ENCODE peak calls at places on chromosomes 16 and 17, in six cellular contexts. N is spleen; X is brain microvascular endothelial cell; H is esophagus squamous epithelium; V is CD8-positive, alpha-beta memory T cell; O is neuronal stem cell. F is an unnamed sample.

GRCh38 chr17:38893113-38893512 is 23.3 kb downstream of the LASP1 start:
- DNase-seq in N (no peak), X (no peak), H (no peak), V (no peak), O (no peak), F (no peak)

GRCh38 chr17:82105882-82106696 is 8.1 kb upstream of the FASN start:
- DNase-seq in N (peak; percentile 91), X (peak; percentile 25), H (no peak), V (peak; percentile 36), O (no peak), F (no peak)

GRCh38 chr17:62703776-62704380 is 76.4 kb downstream of the MRC2 start:
- DNase-seq in N (peak; percentile 95), X (no peak), H (no peak), V (peak; percentile 58), O (peak; percentile 71), F (peak; percentile 81)

GRCh38 chr17:8056232-8056975 is 17.5 kb downstream of the ALOX15B start:
- DNase-seq in N (peak; percentile 78), X (peak; percentile 80), H (no peak), V (no peak), O (no peak), F (no peak)

GRCh38 chr17:16479264-16479663 is 12.7 kb downstream of the LRRC75A start:
- DNase-seq in N (no peak), X (no peak), H (no peak), V (no peak), O (no peak), F (no peak)

GRCh38 chr17:4362141-4362540 is 4.3 kb downstream of the UBE2G1 start:
- DNase-seq in N (no peak), X (no peak), H (no peak), V (no peak), O (no peak), F (no peak)

GRCh38 chr17:52828621-52829020 is 670.1 kb upstream of the CA10 start:
- DNase-seq in N (no peak), X (no peak), H (no peak), V (no peak), O (no peak), F (no peak)

GRCh38 chr16:14050297-14051027 is 20.7 kb upstream of the MRTFB start:
- DNase-seq in N (no peak), X (no peak), H (no peak), V (no peak), O (peak; percentile 15), F (no peak)

GRCh38 chr17:12547829-12548228 is 117.9 kb upstream of the MYOCD start:
- DNase-seq in N (no peak), X (no peak), H (no peak), V (no peak), O (no peak), F (no peak)

GRCh38 chr17:73062726-73063125 is 29.8 kb downstream of the SLC39A11 start:
- DNase-seq in N (no peak), X (no peak), H (no peak), V (no peak), O (no peak), F (no peak)

GRCh38 chr17:81911969-81912368 is 770 bp upstream of the PCYT2 start:
- DNase-seq in N (peak; percentile 79), X (no peak), H (no peak), V (no peak), O (no peak), F (no peak)

GRCh38 chr17:42311240-42312034 is 23.1 kb downstream of the STAT5A start:
- DNase-seq in N (peak; percentile 88), X (no peak), H (no peak), V (no peak), O (no peak), F (no peak)

GRCh38 chr17:2054740-2055493 is at the start of gene HIC1:
- DNase-seq in N (peak; percentile 95), X (no peak), H (no peak), V (peak; percentile 69), O (peak; percentile 68), F (no peak)

GRCh38 chr16:12527077-12527476 is 276.6 kb downstream of the CPPED1 start:
- DNase-seq in N (no peak), X (no peak), H (no peak), V (no peak), O (no peak), F (no peak)

GRCh38 chr17:37826497-37827115 is 81.7 kb upstream of the HNF1B start:
- DNase-seq in N (peak; percentile 85), X (no peak), H (no peak), V (no peak), O (no peak), F (no peak)

GRCh38 chr17:28488154-28488883 is 14.9 kb downstream of the SLC13A2 start:
- DNase-seq in N (no peak), X (no peak), H (no peak), V (no peak), O (no peak), F (no peak)

GRCh38 chr17:50467114-50467854 is 1.4 kb downstream of the CHAD start:
- DNase-seq in N (peak; percentile 43), X (no peak), H (no peak), V (no peak), O (no peak), F (no peak)

GRCh38 chr17:45426561-45426960 is 6.1 kb downstream of the ARHGAP27 start:
- DNase-seq in N (peak; percentile 36), X (no peak), H (no peak), V (no peak), O (no peak), F (no peak)

GRCh38 chr17:45424769-45425124 is 7.9 kb downstream of the ARHGAP27 start:
- DNase-seq in N (peak; percentile 62), X (no peak), H (no peak), V (no peak), O (no peak), F (no peak)

GRCh38 chr17:45427181-45427835 is 5.4 kb downstream of the ARHGAP27 start:
- DNase-seq in N (peak; percentile 72), X (no peak), H (no peak), V (no peak), O (no peak), F (no peak)

GRCh38 chr17:45425125-45425983 is 7.3 kb downstream of the ARHGAP27 start:
- DNase-seq in N (peak; percentile 85), X (peak; percentile 37), H (no peak), V (no peak), O (no peak), F (peak; percentile 92)

GRCh38 chr17:45425984-45426413 is 6.7 kb downstream of the ARHGAP27 start:
- DNase-seq in N (peak; percentile 63), X (no peak), H (no peak), V (no peak), O (no peak), F (no peak)
- H3K4me3 ChIP-seq in N (no peak overlapping the region), X (no peak overlapping the region), H (peak overlapping the region; percentile 46), V (no peak overlapping the region), O (no peak overlapping the region), F (no peak overlapping the region)

GRCh38 chr17:79201536-79202227 is 127.1 kb downstream of the ENGASE start:
- DNase-seq in N (no peak), X (peak; percentile 23), H (no peak), V (no peak), O (no peak), F (no peak)
- H3K27ac ChIP-seq in N (no peak overlapping the region), X (no peak overlapping the region), H (no peak overlapping the region), V (no peak overlapping the region), O (no peak overlapping the region), F (no peak overlapping the region)

GRCh38 chr17:33697557-33697956 is 404.5 kb upstream of the ASIC2 start:
- DNase-seq in N (no peak), X (no peak), H (no peak), V (no peak), O (no peak), F (no peak)

GRCh38 chr17:33696102-33696501 is 403.0 kb upstream of the ASIC2 start:
- DNase-seq in N (no peak), X (no peak), H (no peak), V (no peak), O (no peak), F (no peak)

GRCh38 chr17:33701910-33702309 is 408.8 kb upstream of the ASIC2 start:
- DNase-seq in N (no peak), X (no peak), H (no peak), V (no peak), O (no peak), F (no peak)
- H3K27me3 ChIP-seq in N (no peaks in the 10 kb centered on the region), X (no peaks in the 10 kb centered on the region), H (peaks cover 34% of the 10 kb centered on the region), V (no peaks in the 10 kb centered on the region), O (no peaks in the 10 kb centered on the region), F (peaks cover 4% of the 10 kb centered on the region)

DNA sequence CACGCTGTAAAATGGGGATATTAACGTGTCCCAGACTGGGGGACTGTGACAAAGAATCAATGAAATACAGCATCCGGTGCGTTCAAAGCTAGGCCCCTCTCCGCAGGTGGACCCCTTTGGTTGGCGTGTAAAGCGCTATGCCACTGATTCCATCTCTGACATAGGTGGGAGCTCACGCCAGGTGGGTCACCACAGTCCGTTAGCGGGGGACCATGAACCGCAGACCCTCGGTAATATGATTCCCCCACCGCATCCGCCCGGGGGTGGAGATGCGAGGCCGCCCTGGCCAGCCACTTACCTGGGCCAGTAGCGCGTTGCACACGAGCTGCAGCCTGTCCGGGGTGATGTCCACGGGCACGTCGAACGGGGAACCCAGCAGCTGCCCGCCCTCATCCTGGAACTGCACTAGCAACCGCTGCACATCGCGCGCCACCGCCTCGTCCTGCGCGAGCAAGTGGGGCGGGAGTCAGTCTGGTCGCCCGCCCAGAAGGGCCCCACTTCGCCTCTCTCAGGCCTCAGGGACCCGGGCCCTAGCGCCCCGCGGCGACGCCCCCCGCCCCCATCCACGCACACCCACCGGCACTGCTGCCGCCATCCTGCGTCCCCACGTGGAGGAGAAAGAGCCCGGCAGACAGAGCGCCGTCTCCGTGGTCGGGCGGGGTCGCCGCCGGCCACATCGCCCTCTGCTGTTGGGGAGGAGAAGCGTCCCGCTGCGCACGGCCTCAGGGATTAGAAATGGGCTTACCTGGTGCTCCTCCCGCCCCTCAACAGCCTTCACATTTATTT is at the start of gene NLE1:
- DNase-seq in N (peak; percentile 97), X (peak; percentile 69), H (no peak), V (peak; percentile 81), O (peak; percentile 80), F (peak; percentile 73)
- H3K4me3 ChIP-seq in N (peak within 1 kb of the TSS; percentile 99), X (peak within 1 kb of the TSS; percentile 99), H (peak within 1 kb of the TSS; percentile 88), V (peak within 1 kb of the TSS; percentile 85), O (peak within 1 kb of the TSS; percentile 90), F (peak within 1 kb of the TSS; percentile 76)

DNA sequence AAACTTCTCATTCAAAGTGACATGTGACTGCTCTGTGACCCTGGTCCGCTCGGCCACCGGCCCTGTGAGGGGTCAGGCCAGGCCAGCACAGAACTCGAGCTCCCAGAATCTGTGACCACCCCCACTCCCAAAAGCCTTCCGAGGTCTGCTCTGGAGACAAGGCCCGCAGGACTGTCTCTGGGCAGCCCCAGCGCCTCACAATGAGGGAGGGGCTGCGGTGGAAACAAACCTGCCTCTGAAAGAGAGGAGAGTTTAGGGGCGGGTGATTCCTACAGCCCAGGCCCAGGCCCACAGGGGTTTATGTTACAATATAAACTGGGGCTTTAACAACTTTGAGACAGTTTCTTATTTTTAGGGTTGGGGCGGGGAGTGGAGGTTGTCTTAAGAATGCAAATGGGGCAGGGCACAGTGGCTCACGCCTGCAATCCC is 19.9 kb downstream of the IGFBP4 start:
- DNase-seq in N (no peak), X (no peak), H (no peak), V (no peak), O (no peak), F (no peak)
- H3K27ac ChIP-seq in N (no peak overlapping the region), X (no peak overlapping the region), H (peak overlapping the region; percentile 54), V (no peak overlapping the region), O (no peak overlapping the region), F (no peak overlapping the region)

GRCh38 chr16:48110982-48111381 is 44.8 kb downstream of the ABCC12 start:
- DNase-seq in N (no peak), X (no peak), H (no peak), V (no peak), O (no peak), F (no peak)
- H3K27me3 ChIP-seq in N (no peaks in the 10 kb centered on the region), X (peaks cover 2% of the 10 kb centered on the region), H (peaks cover 78% of the 10 kb centered on the region), V (no peaks in the 10 kb centered on the region), O (peaks cover 3% of the 10 kb centered on the region), F (no peaks in the 10 kb centered on the region)